ENCODE peak calls at places on chromosome 4, in seven cellular contexts. A, Y, D, X, Z, E and B are unnamed samples.

GRCh38 chr4:111761531-111761930 is 383.7 kb upstream of the FAM241A start:
- DNase-seq in A (no peak), Y (peak), D (no peak), X (no peak), Z (peak), E (no peak), B (no peak)

GRCh38 chr4:38154681-38155588 is 194.7 kb downstream of the PTTG2 start:
- DNase-seq in A (no peak), Y (peak), D (no peak), X (no peak), Z (no peak), E (no peak), B (no peak)

GRCh38 chr4:136650541-136651277 is 881.6 kb downstream of the PCDH18 start:
- DNase-seq in A (peak), Y (no peak), D (no peak), X (peak), Z (peak), E (peak), B (no peak)

GRCh38 chr4:182337366-182337765 is 94.2 kb downstream of the TENM3 start:
- DNase-seq in A (no peak), Y (no peak), D (no peak), X (no peak), Z (no peak), E (no peak), B (no peak)

GRCh38 chr4:145912391-145912790 is 26.2 kb downstream of the ZNF827 start:
- DNase-seq in A (no peak), Y (peak), D (no peak), X (no peak), Z (peak), E (no peak), B (no peak)

GRCh38 chr4:153211986-153212720 is 7.9 kb downstream of the TRIM2 start:
- DNase-seq in A (peak), Y (peak), D (no peak), X (no peak), Z (peak), E (no peak), B (no peak)

GRCh38 chr4:47118192-47118879 is 87.0 kb downstream of the GABRB1 start:
- DNase-seq in A (no peak), Y (no peak), D (no peak), X (no peak), Z (no peak), E (no peak), B (no peak)

GRCh38 chr4:20474119-20474518 is 222.4 kb downstream of the SLIT2 start:
- DNase-seq in A (no peak), Y (peak), D (no peak), X (no peak), Z (peak), E (peak), B (no peak)

GRCh38 chr4:128517096-128517738 is 229.6 kb upstream of the PGRMC2 start:
- DNase-seq in A (no peak), Y (peak), D (no peak), X (no peak), Z (peak), E (no peak), B (no peak)

GRCh38 chr4:1975880-1976279 is 32.9 kb downstream of the NELFA start:
- DNase-seq in A (no peak), Y (no peak), D (no peak), X (no peak), Z (no peak), E (no peak), B (no peak)

GRCh38 chr4:566035-566434 is 10.1 kb downstream of the TMEM271 start:
- DNase-seq in A (no peak), Y (no peak), D (no peak), X (no peak), Z (no peak), E (no peak), B (no peak)

GRCh38 chr4:180932365-180933001 is 1310.7 kb upstream of the TENM3 start:
- DNase-seq in A (no peak), Y (no peak), D (no peak), X (no peak), Z (no peak), E (no peak), B (no peak)
- H2AFZ ChIP-seq in A (no peak), Y (peak), D (no peak), X (peak), Z (no peak), E (no peak), B (no peak)

GRCh38 chr4:138903185-138903584 is 112.4 kb upstream of the NOCT start:
- DNase-seq in A (no peak), Y (no peak), D (no peak), X (no peak), Z (no peak), E (no peak), B (no peak)
- H2AFZ ChIP-seq in A (no peak), Y (no peak), D (no peak), X (no peak), Z (no peak), E (no peak), B (no peak)

DNA sequence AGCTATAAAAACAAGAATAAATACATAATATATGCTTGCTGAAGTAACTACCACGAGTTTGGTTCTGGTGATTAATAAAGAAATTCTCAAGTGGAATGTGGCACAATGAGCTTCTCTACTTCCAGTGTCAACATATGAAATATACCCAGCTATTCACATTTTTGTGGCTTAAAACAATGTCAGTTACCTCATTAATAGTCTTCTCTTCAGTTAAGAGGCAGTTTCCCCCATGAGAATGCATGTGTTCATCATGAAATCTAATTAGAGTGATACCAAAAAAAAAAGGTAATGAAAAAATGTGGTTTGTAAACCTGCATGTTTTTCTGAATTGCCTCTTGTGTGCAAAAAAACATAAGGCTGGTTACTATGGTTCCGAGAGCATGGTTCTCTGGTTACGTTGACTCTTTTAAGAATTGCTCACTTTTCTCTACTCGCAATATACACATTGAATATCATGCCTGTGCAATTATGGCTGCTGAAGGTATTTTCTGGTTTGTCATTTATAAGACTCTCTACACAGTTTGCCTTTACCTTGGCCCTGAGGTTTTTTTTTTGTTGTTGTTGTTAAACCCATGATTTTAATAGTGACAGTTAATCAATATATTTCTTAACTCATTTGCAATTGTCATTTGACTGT is 108.2 kb downstream of the PCDH7 start:
- DNase-seq in A (peak), Y (no peak), D (no peak), X (peak), Z (peak), E (no peak), B (no peak)
- H2AFZ ChIP-seq in A (no peak), Y (no peak), D (no peak), X (no peak), Z (no peak), E (no peak), B (no peak)

GRCh38 chr4:100147684-100148083 is 42.6 kb downstream of the DDIT4L start:
- DNase-seq in A (no peak), Y (no peak), D (no peak), X (no peak), Z (no peak), E (no peak), B (no peak)
- H2AFZ ChIP-seq in A (no peak), Y (no peak), D (no peak), X (no peak), Z (no peak), E (no peak), B (no peak)